ENCODE peak calls at places on chromosomes 13 and 19, in five cellular contexts. G, Q, U, E and H are unnamed samples.

GRCh38 chr19:41700381-41701195 is 7.8 kb upstream of the CEACAM5 start:
- DNase-seq in E (no peak), Q (no peak), U (no peak), G (no peak), H (peak)

GRCh38 chr13:78609464-78610205 is 6.3 kb upstream of the POU4F1 start:
- DNase-seq in G (peak), U (peak), Q (no peak), E (no peak), H (no peak)

GRCh38 chr19:33953592-33953991 is 156.9 kb downstream of the KCTD15 start:
- DNase-seq in G (no peak), E (no peak), U (no peak), Q (no peak), H (no peak)

GRCh38 chr19:15123900-15124299 is 16.7 kb downstream of the SYDE1 start:
- DNase-seq in U (no peak), E (no peak), G (no peak), Q (peak), H (no peak)

GRCh38 chr19:658916-659839 is 3.8 kb downstream of the RNF126 start:
- DNase-seq in E (no peak), Q (peak), G (no peak), U (peak), H (peak)

GRCh38 chr13:71030789-71031188 is 836.2 kb downstream of the DACH1 start:
- DNase-seq in E (no peak), Q (no peak), U (no peak), G (no peak), H (no peak)

GRCh38 chr19:46787331-46788100 is 878 bp downstream of the SLC1A5 start:
- DNase-seq in Q (peak), U (peak), G (peak), E (peak), H (peak)

GRCh38 chr13:38535271-38535670 is 151.6 kb upstream of the FREM2 start:
- DNase-seq in Q (no peak), E (no peak), G (no peak), U (no peak), H (no peak)

GRCh38 chr13:83024955-83025594 is 857.2 kb downstream of the SLITRK1 start:
- DNase-seq in Q (no peak), E (no peak), G (no peak), U (no peak), H (no peak)

GRCh38 chr19:29812080-29812880 is 489 bp downstream of the CCNE1 start:
- DNase-seq in G (peak), Q (no peak), U (peak), E (peak), H (peak)

GRCh38 chr13:32045963-32046785 is 14.6 kb downstream of the FRY start:
- DNase-seq in U (no peak), E (no peak), G (no peak), Q (peak), H (no peak)

GRCh38 chr13:23510979-23511735 is 59.1 kb upstream of the TNFRSF19 start:
- DNase-seq in Q (no peak), U (no peak), E (no peak), G (peak), H (no peak)

GRCh38 chr19:17766543-17767131 is 15.4 kb downstream of the FCHO1 start:
- DNase-seq in E (peak), G (peak), Q (peak), U (peak), H (peak)

GRCh38 chr19:1671716-1672037 is 19.3 kb upstream of the TCF3 start:
- DNase-seq in U (no peak), G (no peak), E (no peak), Q (no peak), H (no peak)

DNA sequence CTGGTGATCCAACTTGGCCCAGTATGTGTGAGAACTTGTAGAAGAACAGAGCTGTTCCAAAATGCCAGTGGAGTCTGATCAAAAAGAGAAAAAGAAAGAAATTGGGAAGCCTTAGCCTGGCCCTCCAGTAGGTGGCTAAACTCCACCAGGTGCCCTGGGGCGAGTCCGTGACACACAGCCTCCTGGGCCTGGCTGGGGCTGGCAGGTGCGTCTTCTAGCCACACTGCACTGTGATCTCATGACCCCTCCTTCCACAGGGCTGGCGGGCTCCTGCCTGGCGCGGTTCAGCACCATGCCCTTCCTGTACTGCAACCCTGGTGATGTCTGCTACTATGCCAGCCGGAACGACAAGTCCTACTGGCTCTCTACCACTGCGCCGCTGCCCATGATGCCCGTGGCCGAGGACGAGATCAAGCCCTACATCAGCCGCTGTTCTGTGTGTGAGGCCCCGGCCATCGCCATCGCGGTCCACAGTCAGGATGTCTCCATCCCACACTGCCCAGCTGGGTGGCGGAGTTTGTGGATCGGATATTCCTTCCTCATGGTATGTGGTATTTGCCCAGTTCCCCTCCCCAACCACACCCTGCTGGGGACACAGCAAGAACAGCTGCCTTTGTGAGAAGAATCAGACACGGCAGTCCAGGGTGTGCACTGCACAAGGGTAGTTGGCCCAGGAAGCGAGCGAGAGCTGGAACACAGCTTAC is 53.7 kb downstream of the RAB20 start:
- DNase-seq in E (no peak), U (peak), Q (no peak), G (no peak), H (no peak)
- TF ChIP-seq CTCF in E (no peak), U (no peak), Q (no peak), G (no peak), H (no peak)

DNA sequence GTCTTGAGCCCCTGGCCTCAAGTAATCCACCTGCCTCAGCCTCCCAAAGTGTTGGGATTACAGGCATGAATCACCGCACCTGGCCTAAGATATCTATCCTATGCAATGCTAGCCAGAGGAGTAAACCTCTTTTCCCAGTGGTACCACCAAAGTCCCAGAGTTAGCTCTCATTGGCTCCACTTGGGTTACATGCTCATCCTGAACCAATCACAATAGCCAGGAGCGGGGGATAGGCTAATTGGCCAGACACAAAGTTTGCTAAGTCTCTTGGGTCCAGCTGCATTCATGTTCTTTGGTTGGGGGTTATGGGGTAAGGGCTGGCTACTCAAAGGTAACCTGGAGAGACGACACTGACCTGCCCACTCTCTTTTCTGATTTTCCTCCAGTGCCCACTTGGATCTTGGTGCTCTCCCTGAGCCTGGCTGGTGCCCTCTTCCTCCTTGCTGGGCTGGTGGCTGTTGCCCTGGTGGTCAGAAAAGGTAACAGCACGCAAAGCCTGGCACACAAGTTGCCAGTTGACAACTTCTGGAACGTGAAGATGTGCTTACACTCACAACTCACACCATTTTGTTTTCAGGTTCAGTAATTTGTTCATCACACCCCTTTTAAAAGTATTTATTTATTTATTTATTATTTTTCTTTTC is 7.8 kb downstream of the C19orf38 start:
- DNase-seq in G (peak), E (no peak), U (no peak), Q (no peak), H (no peak)
- TF ChIP-seq CTCF in G (peak), E (peak), U (peak), Q (peak), H (peak)

DNA sequence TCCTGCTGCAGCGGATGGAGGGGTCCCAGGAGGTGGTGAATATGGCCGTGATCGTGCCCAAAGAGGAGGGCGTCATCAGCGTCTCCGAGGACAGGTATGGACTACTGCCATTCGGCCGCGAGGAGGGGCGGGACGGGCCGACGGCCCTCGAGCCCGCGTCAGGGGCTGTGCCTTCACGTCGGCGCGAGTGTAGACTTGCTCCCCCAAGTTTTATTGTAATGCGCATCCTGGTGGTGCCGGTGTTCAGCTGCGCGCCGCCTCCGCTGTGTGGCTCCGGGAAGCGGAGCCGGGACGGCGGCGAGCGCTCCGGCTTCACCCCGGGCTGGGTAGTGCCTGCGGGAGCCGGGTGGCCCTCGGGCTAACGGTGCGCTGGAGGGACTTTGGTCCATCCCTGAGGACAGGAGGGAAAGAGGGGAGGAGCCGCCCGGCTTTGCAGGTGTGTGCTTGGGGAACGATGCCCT is 499 bp downstream of the WDFY2 start:
- DNase-seq in U (peak), Q (peak), E (no peak), G (peak), H (peak)
- TF ChIP-seq CTCF in U (no peak), Q (peak), E (no peak), G (no peak), H (no peak)

DNA sequence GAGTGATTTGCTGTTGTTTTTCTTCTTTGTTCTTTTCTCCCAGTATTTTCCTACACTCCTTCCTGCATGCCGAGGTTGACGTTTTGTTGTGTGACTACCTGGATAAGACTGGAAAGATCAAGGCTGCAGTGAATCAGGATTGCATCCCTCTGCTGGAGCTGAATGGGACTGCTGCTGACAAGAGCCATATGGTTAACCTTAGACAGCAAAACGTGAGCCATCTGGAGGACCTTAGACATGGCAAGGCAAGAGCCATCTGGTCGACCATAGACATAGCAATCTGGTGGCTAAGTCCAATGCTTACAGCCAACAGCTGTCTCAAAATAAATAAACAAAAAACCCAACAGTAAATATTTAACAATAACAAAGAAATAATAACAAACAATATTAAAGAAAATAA is 42.6 kb upstream of the ZNF91 start:
- DNase-seq in U (no peak), Q (no peak), E (no peak), G (no peak), H (no peak)
- TF ChIP-seq CTCF in U (no peak), Q (no peak), E (no peak), G (no peak), H (no peak)

GRCh38 chr13:63540042-63540441 is 2124.4 kb upstream of the PCDH20 start:
- DNase-seq in G (no peak), U (no peak), E (no peak), Q (no peak), H (no peak)

GRCh38 chr13:63541336-63541735 is 2125.7 kb upstream of the PCDH20 start:
- DNase-seq in E (no peak), Q (no peak), G (no peak), U (no peak), H (no peak)

DNA sequence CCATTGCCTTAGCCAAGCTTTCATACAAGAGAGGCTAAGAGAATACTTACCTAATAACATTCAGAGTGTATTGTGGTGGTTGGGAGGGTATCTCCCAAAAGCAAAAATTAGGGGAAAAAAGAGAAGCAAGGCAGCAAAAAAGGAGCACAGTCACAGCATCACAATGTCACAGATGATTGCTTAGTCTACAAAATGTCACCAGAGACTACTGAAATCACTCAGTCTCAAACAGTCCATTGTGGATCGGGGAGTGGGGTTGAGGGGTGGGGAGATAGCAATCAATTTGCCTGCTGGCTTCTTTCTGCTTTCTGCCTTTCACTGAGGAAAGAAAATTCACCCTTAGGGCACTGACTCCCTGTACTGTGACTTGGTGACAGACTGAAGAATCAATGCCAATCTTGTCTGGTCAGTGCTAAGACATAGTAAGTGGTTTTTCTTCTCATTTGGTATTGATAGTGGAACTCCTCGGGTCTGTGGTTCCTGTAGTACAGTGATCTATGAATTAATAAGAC is 2127.1 kb upstream of the PCDH20 start:
- DNase-seq in Q (no peak), U (no peak), E (no peak), G (no peak), H (no peak)
- TF ChIP-seq CTCF in Q (no peak), U (no peak), E (no peak), G (no peak), H (no peak)

GRCh38 chr13:66716502-66716901 is 513.6 kb downstream of the PCDH9 start:
- DNase-seq in U (no peak), E (no peak), Q (no peak), G (no peak), H (no peak)

GRCh38 chr13:66714795-66715194 is 515.3 kb downstream of the PCDH9 start:
- DNase-seq in U (no peak), E (no peak), Q (no peak), G (no peak), H (no peak)
- TF ChIP-seq CTCF in U (no peak), E (no peak), Q (no peak), G (no peak), H (no peak)

DNA sequence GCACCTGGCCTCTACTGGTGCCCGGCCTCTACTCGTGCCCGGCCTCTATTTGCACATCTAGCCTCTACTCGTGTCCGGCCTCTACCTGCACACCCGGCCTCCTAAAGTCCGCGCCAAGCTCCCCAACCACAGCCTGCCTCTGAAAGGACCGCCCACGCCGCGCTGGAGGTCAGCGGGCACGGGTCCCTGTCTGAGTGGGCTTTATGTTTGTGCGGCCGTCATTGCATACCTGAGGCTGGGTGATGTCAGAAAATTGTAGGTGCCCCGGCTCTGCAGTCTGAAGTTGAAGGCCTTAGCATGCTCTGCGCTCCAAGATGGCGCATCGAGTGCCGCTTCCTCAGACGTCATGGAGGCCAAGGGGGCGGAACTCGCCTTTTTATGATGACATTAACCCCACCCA is 1.1 kb downstream of the ZNF135 start:
- DNase-seq in U (no peak), E (no peak), Q (no peak), G (no peak), H (no peak)
- TF ChIP-seq CTCF in U (no peak), E (no peak), Q (no peak), G (no peak), H (no peak)

DNA sequence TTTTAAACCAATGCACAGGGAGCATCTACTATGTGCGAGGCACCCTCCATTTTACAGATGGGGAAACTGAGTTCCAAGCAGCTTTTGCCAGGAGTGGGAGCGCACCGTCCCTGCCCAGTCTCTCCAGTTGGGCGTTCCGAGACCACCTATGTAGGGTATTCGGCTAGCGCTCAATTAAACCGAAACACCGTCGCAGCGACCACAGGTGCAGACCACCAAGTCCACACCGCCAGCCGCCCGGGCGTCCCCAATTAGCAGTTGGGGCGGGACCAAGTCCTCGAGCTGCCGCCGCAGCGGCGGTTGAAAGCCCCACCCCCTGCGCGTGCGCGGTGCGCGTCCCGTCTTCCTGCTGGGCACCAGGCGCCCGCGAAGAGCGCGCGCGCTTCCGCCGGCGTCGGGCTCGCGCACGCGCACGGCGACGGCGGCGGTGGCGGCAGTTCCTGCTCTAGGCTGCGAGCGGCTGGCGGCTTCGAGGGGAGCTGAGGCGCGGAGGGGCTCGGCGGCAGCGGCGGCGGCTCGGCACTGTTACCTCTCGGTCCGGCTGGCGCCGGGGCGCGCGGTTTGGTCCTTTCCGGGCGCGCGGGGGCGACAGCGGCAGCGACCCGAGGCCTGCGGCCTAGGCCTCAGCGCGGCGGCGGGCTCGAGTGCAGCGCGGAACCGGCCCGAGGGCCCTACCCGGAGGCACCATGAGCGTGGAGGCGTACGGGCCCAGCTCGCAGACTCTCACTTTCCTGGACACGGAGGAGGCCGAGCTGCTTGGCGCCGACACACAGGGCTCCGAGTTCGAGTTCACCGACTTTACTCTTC is at the start of gene UPF1:
- DNase-seq in Q (peak), U (peak), G (peak), E (peak), H (peak)
- TF ChIP-seq CTCF in Q (no peak), U (no peak), G (no peak), E (no peak), H (no peak)

GRCh38 chr19:50870417-50871089 is 2.7 kb upstream of the KLK2 start:
- DNase-seq in U (peak), G (peak), Q (no peak), E (no peak), H (no peak)
- TF ChIP-seq CTCF in U (no peak), G (peak), Q (no peak), E (no peak), H (no peak)

DNA sequence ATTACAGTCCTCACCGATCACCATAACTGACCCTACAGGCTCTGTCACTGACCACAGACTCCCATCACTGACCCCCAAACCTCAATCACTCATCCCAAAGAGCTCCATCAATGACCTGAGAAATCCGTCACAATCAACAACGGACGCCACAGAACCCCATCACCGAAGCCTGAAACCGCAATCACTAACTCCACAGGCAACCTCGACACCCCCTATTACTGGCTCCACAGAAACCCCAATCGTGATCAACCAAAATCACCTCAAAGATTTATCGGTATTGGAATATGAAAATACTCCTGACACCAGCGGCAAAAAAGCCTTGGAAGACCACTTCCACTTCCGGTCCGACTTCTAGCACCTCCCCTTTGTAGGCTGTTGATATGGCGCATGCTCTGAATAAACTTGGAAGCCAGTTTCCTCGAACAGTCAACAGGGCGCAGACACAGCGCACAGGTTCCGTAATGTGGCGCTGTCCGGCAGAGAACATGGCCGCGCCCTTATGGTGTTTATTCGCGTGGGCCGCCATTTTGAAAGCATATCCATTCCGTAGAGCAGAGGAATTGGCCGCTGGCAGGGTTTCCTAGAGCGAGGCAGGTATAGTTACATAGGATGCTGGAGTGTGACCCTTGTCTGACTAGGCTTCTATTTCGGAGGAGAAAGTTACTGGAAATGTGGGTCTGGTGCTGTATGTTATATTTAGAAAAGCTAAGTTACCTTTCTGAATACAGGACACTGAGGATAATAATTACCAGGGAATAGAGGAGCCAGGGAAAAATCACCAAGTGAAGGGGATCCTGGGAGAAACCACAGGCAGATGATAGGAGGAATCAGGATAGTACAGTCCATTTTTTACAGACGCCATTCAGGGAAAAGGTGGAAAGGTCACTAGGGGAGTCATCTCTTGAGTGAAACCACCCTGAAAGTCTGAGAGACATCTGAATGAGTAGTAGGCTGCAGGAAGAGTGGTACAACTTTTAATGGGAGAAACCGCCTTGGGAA is at the start of gene ZNF585A:
- DNase-seq in Q (peak), E (peak), U (peak), G (peak), H (peak)
- TF ChIP-seq CTCF in Q (peak), E (no peak), U (no peak), G (no peak), H (no peak)